ENCODE peak calls at places on chromosomes 3 and 15, in eight cellular contexts. Z is CD4-positive, alpha-beta memory T cell; X is spleen; L is stomach; C is cardiac muscle cell; M is CD8-positive, alpha-beta T cell; V is effector memory CD4-positive, alpha-beta T cell; P is thoracic aorta. U is an unnamed sample.

GRCh38 chr3:256501-256900 is 59.9 kb downstream of the CHL1 start:
- DNase-seq in Z (no peak), X (no peak), L (no peak), C (no peak), M (no peak), V (no peak), P (no peak), U (no peak)

GRCh38 chr3:40996382-40996781 is 202.9 kb upstream of the CTNNB1 start:
- DNase-seq in Z (no peak), X (no peak), L (no peak), C (peak; percentile 58), M (no peak), V (no peak), P (no peak), U (no peak)

GRCh38 chr15:92693922-92694331 is 38.4 kb upstream of the FAM174B start:
- DNase-seq in Z (no peak), X (no peak), L (no peak), C (peak; percentile 64), M (no peak), V (no peak), P (no peak), U (no peak)

GRCh38 chr3:66856555-66856954 is 141.6 kb upstream of the KBTBD8 start:
- DNase-seq in Z (no peak), X (no peak), L (no peak), C (no peak), M (no peak), V (no peak), P (no peak), U (no peak)

GRCh38 chr3:71510485-71510884 is 73.0 kb downstream of the FOXP1 start:
- DNase-seq in Z (no peak), X (no peak), L (no peak), C (no peak), M (no peak), V (no peak), P (no peak), U (no peak)

GRCh38 chr3:16090711-16091110 is 83.8 kb upstream of the GALNT15 start:
- DNase-seq in Z (no peak), X (no peak), L (no peak), C (no peak), M (no peak), V (no peak), P (no peak), U (no peak)

GRCh38 chr3:45790611-45791010 is 5.7 kb downstream of the SLC6A20 start:
- DNase-seq in Z (no peak), X (no peak), L (no peak), C (no peak), M (no peak), V (no peak), P (no peak), U (no peak)

GRCh38 chr15:25863067-25863967 is at the start of gene ATP10A:
- DNase-seq in Z (peak; percentile 42), X (no peak), L (no peak), C (peak; percentile 50), M (no peak), V (no peak), P (no peak), U (no peak)

GRCh38 chr3:101836907-101837598 is 12.3 kb upstream of the NFKBIZ start:
- DNase-seq in Z (no peak), X (no peak), L (no peak), C (no peak), M (no peak), V (no peak), P (no peak), U (no peak)

GRCh38 chr3:37974121-37974927 is 16.3 kb upstream of the VILL start:
- DNase-seq in Z (peak; percentile 69), X (peak; percentile 89), L (peak; percentile 77), C (peak; percentile 84), M (peak; percentile 68), V (peak; percentile 34), P (no peak), U (peak; percentile 90)

GRCh38 chr15:26771917-26772587 is 814 bp downstream of the GABRB3 start:
- DNase-seq in Z (no peak), X (no peak), L (no peak), C (no peak), M (no peak), V (no peak), P (no peak), U (no peak)

GRCh38 chr3:174465177-174465576 is 394.0 kb upstream of the NAALADL2 start:
- DNase-seq in Z (no peak), X (no peak), L (no peak), C (no peak), M (no peak), V (no peak), P (no peak), U (no peak)

GRCh38 chr15:21261965-21262850 is 178.1 kb downstream of the POTEB3 start:
- DNase-seq in Z (no peak), X (peak; percentile 84), L (no peak), C (no peak), M (no peak), V (no peak), P (no peak), U (no peak)

GRCh38 chr3:131812433-131812832 is 222.4 kb downstream of the CPNE4 start:
- DNase-seq in Z (no peak), X (no peak), L (no peak), C (no peak), M (no peak), V (no peak), P (no peak), U (no peak)

GRCh38 chr3:15241341-15241740 is 35.3 kb downstream of the CAPN7 start:
- DNase-seq in Z (peak; percentile 42), X (no peak), L (no peak), C (peak; percentile 20), M (peak; percentile 15), V (peak; percentile 9), P (no peak), U (peak; percentile 41)

GRCh38 chr3:159635047-159635641 is 353.5 kb upstream of the IL12A start:
- DNase-seq in Z (no peak), X (no peak), L (no peak), C (no peak), M (no peak), V (no peak), P (no peak), U (no peak)

GRCh38 chr3:173584093-173584833 is 186.7 kb downstream of the NLGN1 start:
- DNase-seq in Z (no peak), X (no peak), L (no peak), C (peak; percentile 70), M (no peak), V (no peak), P (no peak), U (no peak)

GRCh38 chr15:60973637-60974415 is 255.3 kb downstream of the RORA start:
- DNase-seq in Z (no peak), X (no peak), L (no peak), C (peak; percentile 28), M (no peak), V (no peak), P (no peak), U (no peak)

GRCh38 chr15:90201150-90201943 is at the start of gene SEMA4B:
- DNase-seq in Z (peak; percentile 70), X (peak; percentile 97), L (peak; percentile 85), C (peak; percentile 91), M (peak; percentile 62), V (peak; percentile 47), P (no peak), U (peak; percentile 92)

GRCh38 chr15:39359736-39360135 is 221.1 kb upstream of the THBS1 start:
- DNase-seq in Z (no peak), X (no peak), L (no peak), C (no peak), M (no peak), V (no peak), P (no peak), U (no peak)

GRCh38 chr3:52895416-52895815 is 1.9 kb downstream of the STIMATE start:
- DNase-seq in Z (no peak), X (no peak), L (no peak), C (no peak), M (no peak), V (no peak), P (no peak), U (no peak)

GRCh38 chr15:93052090-93052892 is 36.7 kb downstream of the RGMA start:
- DNase-seq in Z (no peak), X (no peak), L (no peak), C (no peak), M (no peak), V (no peak), P (no peak), U (no peak)

DNA sequence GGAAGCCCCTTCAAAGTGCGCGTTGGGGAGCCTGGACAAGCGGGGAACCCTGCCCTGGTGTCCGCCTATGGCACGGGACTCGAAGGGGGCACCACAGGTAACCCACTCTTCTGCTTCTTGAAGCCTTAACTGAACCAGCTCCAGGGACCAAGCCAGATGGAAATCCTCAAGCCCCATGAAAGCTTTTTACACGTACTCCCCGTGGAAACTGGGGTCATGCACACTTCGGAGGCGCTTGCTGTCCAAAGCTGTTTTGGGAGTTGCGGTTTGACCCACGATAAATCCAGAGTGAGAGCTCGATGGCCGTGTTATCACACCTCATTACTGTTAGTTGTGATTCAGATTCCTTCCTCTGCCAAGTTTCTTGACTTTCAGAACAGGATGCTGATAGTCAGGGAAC is 47.5 kb downstream of the DNASE1L3 start:
- DNase-seq in Z (no peak), X (no peak), L (no peak), C (no peak), M (no peak), V (no peak), P (no peak), U (no peak)
- H3K27ac ChIP-seq in Z (no peak overlapping the region), X (no peak overlapping the region), L (peak overlapping the region; percentile 85), C (no peak overlapping the region), M (no peak overlapping the region), V (no peak overlapping the region), P (peak overlapping the region; percentile 86), U (no peak overlapping the region)

GRCh38 chr3:97956051-97956450 is 16.2 kb downstream of the RIOX2 start:
- DNase-seq in Z (no peak), X (no peak), L (no peak), C (no peak), M (no peak), V (no peak), P (no peak), U (no peak)
- H3K4me3 ChIP-seq in Z (no peak overlapping the region), X (no peak overlapping the region), L (no peak overlapping the region), C (no peak overlapping the region), M (no peak overlapping the region), V (no peak overlapping the region), P (no peak overlapping the region), U (no peak overlapping the region)

GRCh38 chr3:188780188-188781147 is 391.3 kb upstream of the TPRG1 start:
- DNase-seq in Z (no peak), X (no peak), L (no peak), C (no peak), M (no peak), V (no peak), P (no peak), U (no peak)
- H3K27ac ChIP-seq in Z (no peak overlapping the region), X (peak overlapping the region; percentile 55), L (peak overlapping the region; percentile 78), C (no peak overlapping the region), M (no peak overlapping the region), V (no peak overlapping the region), P (peak overlapping the region; percentile 53), U (peak overlapping the region; percentile 25)

DNA sequence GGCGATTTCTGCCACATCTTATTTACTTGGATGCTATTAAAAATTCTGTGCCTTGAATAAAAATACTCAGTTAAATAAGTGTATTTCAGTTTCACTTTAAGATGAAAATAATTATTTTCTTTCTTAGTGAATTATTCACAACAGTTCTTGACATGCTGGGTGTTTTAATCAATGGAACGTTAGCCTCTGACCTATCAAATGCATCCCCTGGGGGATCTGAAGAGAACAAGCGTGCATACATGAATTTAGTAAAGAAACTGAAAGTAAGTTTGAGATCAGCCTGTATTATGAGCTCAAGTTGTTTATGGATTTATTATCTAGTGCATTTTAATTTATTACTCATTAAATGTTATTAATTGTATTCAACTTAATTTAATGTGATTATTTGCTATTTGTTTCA is 597 bp downstream of the P2RY12 start:
- DNase-seq in Z (no peak), X (no peak), L (no peak), C (no peak), M (no peak), V (no peak), P (no peak), U (no peak)
- H3K4me3 ChIP-seq in Z (no peak overlapping the region), X (peak overlapping the region; percentile 10), L (no peak overlapping the region), C (no peak overlapping the region), M (no peak overlapping the region), V (no peak overlapping the region), P (peak overlapping the region; percentile 48), U (no peak overlapping the region)

U was measured in Peyer's patch.